ENCODE peak calls at places on chromosomes 2 and 18, in nine cellular contexts. T is adrenal gland, F is uterus, B is tibial nerve, Q is sigmoid colon, M is A549, N is ovary, E is endothelial cell of umbilical vein, Z is IMR-90. S is an unnamed sample.

GRCh38 chr2:151437630-151438029 is 27.9 kb downstream of the RIF1 start:
- DNase-seq in N (no peak), M (no peak), F (no peak), B (no peak), Q (no peak), T (no peak), Z (peak; percentile 18), E (peak; percentile 58), S (no peak)

GRCh38 chr2:189049709-189050108 is 75.5 kb downstream of the COL3A1 start:
- DNase-seq in T (no peak), B (no peak), Q (no peak), M (no peak), F (no peak), E (no peak), Z (peak; percentile 58), N (no peak), S (no peak)

GRCh38 chr18:48455555-48456478 is 46.6 kb upstream of the ZBTB7C start:
- DNase-seq in N (no peak), Q (no peak), T (no peak), E (no peak), M (no peak), B (no peak), Z (peak; percentile 89), F (no peak), S (no peak)

GRCh38 chr18:78751664-78752063 is 228.0 kb upstream of the SALL3 start:
- DNase-seq in F (peak; percentile 1), T (no peak), E (no peak), Z (no peak), B (no peak), M (no peak), N (no peak), Q (no peak), S (peak; percentile 31)

GRCh38 chr2:207131634-207132418 is 33.9 kb downstream of the KLF7 start:
- DNase-seq in N (no peak), Q (no peak), Z (no peak), B (no peak), M (no peak), F (no peak), T (no peak), E (peak; percentile 71), S (no peak)

GRCh38 chr2:42045956-42046748 is 1.7 kb upstream of the PKDCC start:
- DNase-seq in E (no peak), B (no peak), M (no peak), Q (no peak), N (peak; percentile 48), F (no peak), T (peak; percentile 84), Z (no peak), S (no peak)

GRCh38 chr18:31373641-31374040 is 2.9 kb upstream of the DSG4 start:
- DNase-seq in F (no peak), T (no peak), B (no peak), N (no peak), Z (no peak), E (no peak), Q (no peak), M (no peak), S (no peak)

GRCh38 chr2:216339456-216340279 is 32.6 kb downstream of the MARCHF4 start:
- DNase-seq in Z (peak; percentile 81), M (no peak), Q (no peak), E (peak; percentile 57), F (peak; percentile 22), N (peak; percentile 42), T (no peak), B (no peak), S (no peak)

GRCh38 chr2:232635820-232636219 is 2.4 kb downstream of the EFHD1 start:
- DNase-seq in N (no peak), M (no peak), Z (no peak), E (no peak), F (no peak), B (no peak), Q (no peak), T (no peak), S (no peak)

GRCh38 chr2:232634319-232635150 is 1.1 kb downstream of the EFHD1 start:
- DNase-seq in M (no peak), Z (no peak), F (peak; percentile 41), T (no peak), E (no peak), Q (no peak), B (no peak), N (peak; percentile 46), S (no peak)

GRCh38 chr2:232632229-232632903 is 1.0 kb upstream of the EFHD1 start:
- DNase-seq in E (no peak), Q (no peak), N (peak; percentile 27), M (no peak), F (no peak), B (peak; percentile 35), Z (no peak), T (no peak), S (no peak)

GRCh38 chr2:232632904-232633412 is 446 bp upstream of the EFHD1 start:
- DNase-seq in B (peak; percentile 38), N (peak; percentile 90), T (no peak), Z (no peak), M (peak; percentile 24), F (peak; percentile 87), Q (peak; percentile 83), E (no peak), S (peak; percentile 79)

DNA sequence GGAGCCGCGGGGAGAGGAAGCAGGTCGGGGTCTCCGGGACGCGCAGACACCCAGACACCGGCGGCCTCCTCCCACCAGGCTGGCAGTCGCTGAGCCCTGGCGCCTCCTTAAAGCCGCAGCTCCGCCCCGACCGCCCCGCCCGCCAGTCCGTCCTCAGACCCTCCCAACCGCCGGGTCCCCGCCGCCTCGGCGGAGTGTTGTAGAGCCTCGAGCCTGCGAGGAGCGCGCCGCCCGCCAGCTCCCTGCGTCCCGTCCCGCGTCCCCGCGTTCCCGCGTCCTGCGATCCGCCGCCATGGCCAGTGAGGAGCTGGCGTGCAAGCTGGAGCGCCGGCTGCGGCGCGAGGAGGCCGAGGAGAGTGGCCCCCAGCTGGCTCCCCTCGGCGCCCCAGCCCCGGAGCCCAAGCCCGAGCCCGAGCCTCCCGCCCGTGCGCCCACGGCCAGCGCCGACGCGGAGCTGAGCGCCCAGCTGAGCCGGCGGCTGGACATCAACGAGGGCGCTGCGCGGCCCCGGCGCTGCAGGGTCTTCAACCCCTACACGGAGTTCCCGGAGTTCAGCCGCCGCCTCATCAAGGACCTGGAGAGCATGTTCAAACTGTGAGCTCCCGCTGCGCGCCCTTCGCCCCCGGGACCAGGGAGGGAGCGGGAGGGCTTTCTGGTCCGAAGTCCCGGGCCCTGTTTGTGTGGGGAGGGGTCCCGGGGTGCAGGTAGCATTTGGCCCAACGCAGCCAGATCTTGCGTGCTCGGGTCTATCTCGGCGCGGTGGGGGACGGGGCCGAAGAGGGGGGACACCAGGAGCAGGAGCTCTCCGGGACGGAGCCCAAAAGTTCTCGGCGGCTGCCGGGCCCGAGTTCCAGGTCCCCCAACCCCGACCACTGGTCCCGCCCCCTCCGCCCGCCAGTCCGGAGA is at the start of gene EFHD1:
- DNase-seq in Q (peak; percentile 91), T (peak; percentile 65), F (peak; percentile 87), N (peak; percentile 88), Z (peak; percentile 34), B (peak; percentile 70), M (peak; percentile 53), E (peak; percentile 65), S (peak; percentile 88)
- TF ChIP-seq POLR2A in Q (no peak), T (no peak), F (peak; percentile 34), N (peak; percentile 58), Z (no peak), B (no peak), M (peak; percentile 20), E (no peak), S (no peak)

DNA sequence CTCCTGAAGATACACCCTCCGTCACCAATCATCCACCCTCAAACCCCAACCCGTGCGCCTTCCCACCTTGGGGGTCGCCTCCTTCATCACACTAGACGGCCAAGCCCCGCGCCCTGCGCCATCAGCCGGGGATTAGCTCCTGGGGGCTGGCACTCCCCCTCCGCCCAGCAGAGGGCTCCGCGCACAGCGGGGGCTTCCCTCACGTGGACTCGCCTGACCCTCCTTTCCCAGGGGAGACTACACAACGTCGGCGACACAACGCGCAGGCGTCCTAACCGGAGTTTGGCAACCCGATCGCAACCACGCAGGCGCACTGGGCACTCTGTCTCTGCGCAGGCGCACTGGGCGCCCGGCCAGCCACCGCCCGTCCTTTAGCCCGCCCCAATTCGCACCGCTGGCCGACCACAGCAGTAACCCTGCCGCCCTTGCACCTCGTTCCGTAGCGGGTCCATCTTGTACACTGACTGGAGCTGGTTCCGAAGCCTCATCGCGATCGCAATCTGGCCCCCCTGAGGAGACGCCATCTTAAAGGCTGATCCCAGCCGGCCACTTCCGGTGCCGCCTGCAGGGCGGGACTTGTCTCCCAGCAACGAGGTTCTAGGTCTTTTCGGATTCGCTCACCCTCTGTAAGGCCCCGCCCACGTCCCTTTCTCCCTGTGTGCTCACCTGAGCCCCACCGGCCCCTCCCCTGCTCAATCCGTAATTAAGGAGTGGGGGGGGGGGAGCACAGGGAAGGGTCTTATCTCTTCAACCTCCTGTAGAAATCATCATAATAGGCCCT is at the start of gene PCGF1:
- DNase-seq in N (peak; percentile 99), M (peak; percentile 97), B (peak; percentile 99), Z (peak; percentile 97), E (peak; percentile 98), Q (peak; percentile 99), F (peak; percentile 99), T (peak; percentile 100), S (peak; percentile 98)
- H3K4me1 ChIP-seq in N (peaks cover 5% of the 10 kb centered on the region), M (peaks cover 28% of the 10 kb centered on the region), B (peaks cover 22% of the 10 kb centered on the region), Z (peaks cover 18% of the 10 kb centered on the region), E (peaks cover 27% of the 10 kb centered on the region), Q (peaks cover 46% of the 10 kb centered on the region), F (no peaks in the 10 kb centered on the region), T (peaks cover 50% of the 10 kb centered on the region), S (peaks cover 19% of the 10 kb centered on the region)

GRCh38 chr2:25226827-25227226 is 58.4 kb upstream of the POMC start:
- DNase-seq in B (no peak), E (no peak), F (no peak), T (no peak), N (no peak), Z (no peak), Q (no peak), M (no peak), S (no peak)

GRCh38 chr2:25220198-25220712 is 51.9 kb upstream of the POMC start:
- DNase-seq in T (no peak), Z (no peak), Q (no peak), B (no peak), E (no peak), M (no peak), N (no peak), F (no peak), S (no peak)

GRCh38 chr2:25219621-25220020 is 51.2 kb upstream of the POMC start:
- DNase-seq in N (no peak), E (no peak), B (no peak), T (no peak), F (no peak), Z (no peak), Q (no peak), M (no peak), S (no peak)

GRCh38 chr2:25218134-25218533 is 49.8 kb upstream of the POMC start:
- DNase-seq in B (no peak), Z (no peak), E (no peak), Q (no peak), F (no peak), T (no peak), M (no peak), N (no peak), S (no peak)

GRCh38 chr2:25222475-25223121 is 54.2 kb upstream of the POMC start:
- DNase-seq in B (no peak), N (no peak), M (no peak), F (no peak), T (no peak), Q (no peak), Z (no peak), E (no peak), S (no peak)
- TF ChIP-seq POLR2A in B (no peak), N (no peak), M (no peak), F (no peak), T (no peak), Q (no peak), Z (no peak), E (no peak), S (no peak)

DNA sequence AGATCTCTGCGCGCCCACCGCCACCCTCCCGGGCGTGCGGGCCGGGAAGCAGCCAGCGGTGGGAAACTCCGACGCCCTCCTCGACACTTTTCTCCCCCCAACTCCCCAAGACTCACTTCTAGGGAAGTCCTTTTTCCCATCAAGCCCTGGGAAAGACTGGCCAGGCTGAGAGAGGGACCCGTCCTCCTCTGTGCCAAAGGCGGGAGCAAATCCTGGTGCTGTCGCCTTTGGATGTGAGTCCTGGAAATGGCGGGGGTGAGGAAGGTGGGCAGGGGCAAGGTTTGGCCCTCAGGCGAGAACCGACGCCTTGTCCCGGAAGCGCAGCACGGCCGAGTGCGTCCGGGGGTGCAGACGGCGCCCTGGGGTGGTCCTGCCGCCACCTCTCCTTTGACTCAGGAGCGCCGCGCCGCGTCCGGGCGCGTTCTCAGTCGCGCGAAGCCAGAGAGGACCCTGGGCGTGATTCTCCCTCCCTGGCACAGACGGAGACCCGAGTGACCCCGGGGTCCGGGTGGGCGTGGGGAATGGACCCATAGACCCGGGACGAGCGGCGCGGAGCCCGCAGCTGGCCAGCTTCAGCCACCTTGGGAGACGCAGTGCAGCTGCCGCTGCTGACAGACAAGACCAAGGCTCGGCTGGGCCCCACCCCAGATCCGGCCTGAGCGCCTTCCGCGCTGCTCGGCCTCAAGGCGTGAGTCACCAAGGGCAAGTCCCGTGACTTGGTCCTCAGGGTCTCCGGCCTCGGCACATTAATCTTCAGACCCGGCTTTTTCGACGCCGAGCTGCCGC is 3.5 kb upstream of the LBX2 start:
- DNase-seq in N (peak; percentile 54), E (peak; percentile 86), T (peak; percentile 84), M (peak; percentile 79), Q (peak; percentile 94), Z (peak; percentile 84), B (peak; percentile 56), F (peak; percentile 69), S (peak; percentile 93)
- H3K4me1 ChIP-seq in N (peaks cover 6% of the 10 kb centered on the region), E (peaks cover 40% of the 10 kb centered on the region), T (peaks cover 60% of the 10 kb centered on the region), M (peaks cover 29% of the 10 kb centered on the region), Q (peaks cover 65% of the 10 kb centered on the region), Z (peaks cover 23% of the 10 kb centered on the region), B (peaks cover 39% of the 10 kb centered on the region), F (no peaks in the 10 kb centered on the region), S (peaks cover 81% of the 10 kb centered on the region)

S was measured in spleen.